ENCODE peak calls at places on chromosome 11, in ten cellular contexts. I, Q, H, S, K, D, Z, T, N and R are unnamed samples.

GRCh38 chr11:73996161-73996747 is 12.6 kb downstream of the UCP3 start:
- DNase-seq in I (no peak), Q (no peak), H (no peak), S (no peak), K (no peak), D (no peak), Z (no peak), T (no peak), N (no peak), R (no peak)

GRCh38 chr11:81007046-81007445 is 1566.2 kb upstream of the TENM4 start:
- DNase-seq in I (no peak), Q (no peak), H (no peak), S (no peak), K (no peak), D (peak; percentile 68), Z (no peak), T (no peak), N (no peak), R (no peak)

GRCh38 chr11:6273188-6273587 is 13.6 kb downstream of the CCKBR start:
- DNase-seq in I (no peak), Q (no peak), H (no peak), S (no peak), K (no peak), D (no peak), Z (no peak), T (no peak), N (no peak), R (no peak)

GRCh38 chr11:118264568-118265470 is 722 bp upstream of the MPZL2 start:
- DNase-seq in I (no peak), Q (no peak), H (no peak), S (no peak), K (no peak), D (no peak), Z (no peak), T (no peak), N (no peak), R (peak; percentile 32)

GRCh38 chr11:61037694-61038093 is 64.6 kb upstream of the CD5 start:
- DNase-seq in I (no peak), Q (no peak), H (no peak), S (no peak), K (no peak), D (peak; percentile 58), Z (no peak), T (peak; percentile 17), N (peak; percentile 56), R (no peak)

GRCh38 chr11:133228406-133229330 is 303.6 kb downstream of the OPCML start:
- DNase-seq in I (no peak), Q (no peak), H (no peak), S (peak; percentile 12), K (no peak), D (no peak), Z (no peak), T (no peak), N (no peak), R (peak; percentile 80)

GRCh38 chr11:59545179-59546020 is 34.1 kb downstream of the OR4D9 start:
- DNase-seq in I (no peak), Q (no peak), H (no peak), S (no peak), K (no peak), D (peak; percentile 93), Z (no peak), T (peak; percentile 63), N (peak; percentile 33), R (no peak)

GRCh38 chr11:110711776-110712642 is at the start of gene ARHGAP20:
- DNase-seq in I (peak; percentile 34), Q (peak; percentile 7), H (no peak), S (peak; percentile 35), K (peak; percentile 68), D (peak; percentile 83), Z (peak; percentile 46), T (no peak), N (peak; percentile 45), R (peak; percentile 49)

GRCh38 chr11:78586452-78587046 is 11.9 kb upstream of the NARS2 start:
- DNase-seq in I (no peak), Q (no peak), H (no peak), S (no peak), K (no peak), D (peak; percentile 53), Z (no peak), T (no peak), N (peak; percentile 45), R (no peak)

GRCh38 chr11:114821626-114822025 is 143.3 kb downstream of the NXPE2 start:
- DNase-seq in I (no peak), Q (no peak), H (no peak), S (no peak), K (no peak), D (peak; percentile 2), Z (no peak), T (no peak), N (no peak), R (no peak)

GRCh38 chr11:28619870-28620540 is 511.8 kb downstream of the METTL15 start:
- DNase-seq in I (peak; percentile 26), Q (no peak), H (no peak), S (no peak), K (no peak), D (peak; percentile 67), Z (no peak), T (no peak), N (no peak), R (no peak)

GRCh38 chr11:127055240-127055639 is 54.7 kb upstream of the KIRREL3 start:
- DNase-seq in I (no peak), Q (no peak), H (no peak), S (no peak), K (no peak), D (no peak), Z (no peak), T (no peak), N (no peak), R (no peak)

GRCh38 chr11:27025312-27025955 is 15.2 kb upstream of the BBOX1 start:
- DNase-seq in I (no peak), Q (no peak), H (no peak), S (no peak), K (no peak), D (no peak), Z (no peak), T (no peak), N (no peak), R (no peak)

GRCh38 chr11:11366793-11367192 is 13.7 kb upstream of the CSNK2A3 start:
- DNase-seq in I (no peak), Q (no peak), H (no peak), S (no peak), K (no peak), D (peak; percentile 25), Z (no peak), T (no peak), N (no peak), R (no peak)

GRCh38 chr11:76830639-76831312 is 29.9 kb upstream of the ACER3 start:
- DNase-seq in I (peak; percentile 51), Q (no peak), H (peak; percentile 62), S (no peak), K (no peak), D (peak; percentile 90), Z (no peak), T (peak; percentile 56), N (no peak), R (no peak)

GRCh38 chr11:3969200-3969599 is 113.7 kb downstream of the STIM1 start:
- DNase-seq in I (no peak), Q (no peak), H (no peak), S (no peak), K (no peak), D (no peak), Z (no peak), T (no peak), N (no peak), R (no peak)

GRCh38 chr11:123103326-123103980 is 41.5 kb upstream of the HSPA8 start:
- DNase-seq in I (peak; percentile 69), Q (no peak), H (peak; percentile 58), S (peak; percentile 18), K (peak; percentile 62), D (peak; percentile 81), Z (peak; percentile 8), T (no peak), N (peak; percentile 55), R (peak; percentile 32)

GRCh38 chr11:65107751-65108468 is 3.8 kb upstream of the TM7SF2 start:
- DNase-seq in I (no peak), Q (no peak), H (no peak), S (no peak), K (no peak), D (no peak), Z (no peak), T (no peak), N (no peak), R (no peak)

GRCh38 chr11:34181254-34181653 is 75.8 kb downstream of the NAT10 start:
- DNase-seq in I (no peak), Q (no peak), H (no peak), S (no peak), K (no peak), D (no peak), Z (no peak), T (no peak), N (no peak), R (no peak)